ENCODE peak calls at places on chromosome 14, in seven cellular contexts. J is lower leg skin, D is astrocyte of the cerebellum, B is C1 segment of cervical spinal cord, C is GM12891, W is glutamatergic neuron, S is brain pericyte. U is an unnamed sample.

GRCh38 chr14:86999076-86999475 is 993.9 kb downstream of the GALC start:
- DNase-seq in S (no peak), W (no peak), C (no peak), J (no peak), B (no peak), D (no peak), U (no peak)

GRCh38 chr14:53621433-53621832 is 335.2 kb downstream of the BMP4 start:
- DNase-seq in D (no peak), C (no peak), B (no peak), S (no peak), J (no peak), W (no peak), U (no peak)

GRCh38 chr14:21070083-21070609 is at the start of gene ARHGEF40:
- DNase-seq in W (peak; percentile 68), D (no peak), J (no peak), S (no peak), B (peak; percentile 79), C (no peak), U (no peak)

GRCh38 chr14:61475316-61475715 is 153.9 kb downstream of the PRKCH start:
- DNase-seq in J (no peak), D (peak; percentile 56), C (no peak), B (no peak), W (no peak), S (no peak), U (no peak)

GRCh38 chr14:49895480-49895879 is 2.6 kb downstream of the ARF6 start:
- DNase-seq in B (no peak), S (no peak), J (no peak), D (no peak), W (no peak), C (no peak), U (no peak)

GRCh38 chr14:106875503-106875902 is 1349.1 kb downstream of the TMEM121 start:
- DNase-seq in W (no peak), D (no peak), S (no peak), C (no peak), J (no peak), B (no peak), U (peak; percentile 11)

GRCh38 chr14:96203635-96204034 is 1.0 kb upstream of the BDKRB2 start:
- DNase-seq in J (no peak), B (no peak), W (no peak), S (no peak), D (no peak), C (no peak), U (no peak)

GRCh38 chr14:70052990-70053389 is 135.8 kb downstream of the SLC8A3 start:
- DNase-seq in D (peak; percentile 22), C (no peak), J (no peak), B (no peak), W (no peak), S (no peak), U (no peak)

GRCh38 chr14:102314242-102315011 is 5.1 kb upstream of the ZNF839 start:
- DNase-seq in S (no peak), C (peak; percentile 80), D (peak; percentile 60), B (peak; percentile 72), J (peak; percentile 78), W (peak; percentile 86), U (peak; percentile 57)

GRCh38 chr14:72710212-72710611 is 183.7 kb downstream of the DPF3 start:
- DNase-seq in W (no peak), J (no peak), C (no peak), D (peak; percentile 16), S (no peak), B (no peak), U (no peak)

U was measured in stimulated activated CD4-positive, alpha-beta T cell treated with anti-CD3 and anti-CD28 coated beads, Interleukin-12 subunit alpha, Interleukin-12 subunit beta, amount 100 ng/mL, for 24 hours.